ENCODE peak calls at places on chromosomes 4 and X, in nine cellular contexts. One of them, this sample, is unnamed. For H3K36me3, the result is how much of the 10 kb centered on the place peaks cover.

GRCh38 chrX:71315917-71316316 is 14.4 kb downstream of the ITGB1BP2 start:
- DNase-seq in HepG2: no peak
- DNase-seq in stomach: no peak
- DNase-seq in heart left ventricle: no peak
- DNase-seq in IMR-90: peak
- DNase-seq in prostate gland: no peak
- DNase-seq in breast epithelium: no peak
- DNase-seq in spleen: no peak
- DNase-seq in tibial nerve: no peak
- DNase-seq in this sample: no peak

GRCh38 chr4:93827272-93827947 is 1.1 kb upstream of the ATOH1 start:
- DNase-seq in HepG2: no peak
- DNase-seq in stomach: no peak
- DNase-seq in heart left ventricle: peak
- DNase-seq in IMR-90: no peak
- DNase-seq in prostate gland: no peak
- DNase-seq in breast epithelium: no peak
- DNase-seq in spleen: no peak
- DNase-seq in tibial nerve: no peak
- DNase-seq in this sample: no peak

GRCh38 chr4:89307446-89308160 is at the start of gene GPRIN3:
- DNase-seq in HepG2: no peak
- DNase-seq in stomach: peak
- DNase-seq in heart left ventricle: peak
- DNase-seq in IMR-90: no peak
- DNase-seq in prostate gland: peak
- DNase-seq in breast epithelium: no peak
- DNase-seq in spleen: peak
- DNase-seq in tibial nerve: peak
- DNase-seq in this sample: peak

GRCh38 chrX:39301041-39301440 is 499.8 kb downstream of the MID1IP1 start:
- DNase-seq in HepG2: no peak
- DNase-seq in stomach: no peak
- DNase-seq in heart left ventricle: no peak
- DNase-seq in IMR-90: no peak
- DNase-seq in prostate gland: no peak
- DNase-seq in breast epithelium: no peak
- DNase-seq in spleen: no peak
- DNase-seq in tibial nerve: no peak
- DNase-seq in this sample: no peak

GRCh38 chrX:48003367-48003757 is 427 bp downstream of the ZNF182 start:
- DNase-seq in HepG2: no peak
- DNase-seq in stomach: no peak
- DNase-seq in heart left ventricle: no peak
- DNase-seq in IMR-90: no peak
- DNase-seq in prostate gland: no peak
- DNase-seq in breast epithelium: no peak
- DNase-seq in spleen: peak
- DNase-seq in tibial nerve: no peak
- DNase-seq in this sample: peak

GRCh38 chr4:101259876-101260275 is 87.5 kb downstream of the PPP3CA start:
- DNase-seq in HepG2: no peak
- DNase-seq in stomach: no peak
- DNase-seq in heart left ventricle: no peak
- DNase-seq in IMR-90: peak
- DNase-seq in prostate gland: no peak
- DNase-seq in breast epithelium: no peak
- DNase-seq in spleen: no peak
- DNase-seq in tibial nerve: no peak
- DNase-seq in this sample: no peak

GRCh38 chr4:130705023-130705422 is 1609.1 kb downstream of the C4orf33 start:
- DNase-seq in HepG2: no peak
- DNase-seq in stomach: no peak
- DNase-seq in heart left ventricle: no peak
- DNase-seq in IMR-90: no peak
- DNase-seq in prostate gland: no peak
- DNase-seq in breast epithelium: no peak
- DNase-seq in spleen: no peak
- DNase-seq in tibial nerve: no peak
- DNase-seq in this sample: no peak

GRCh38 chr4:158796370-158797140 is 27.7 kb downstream of the FNIP2 start:
- DNase-seq in HepG2: no peak
- DNase-seq in stomach: no peak
- DNase-seq in heart left ventricle: no peak
- DNase-seq in IMR-90: peak
- DNase-seq in prostate gland: no peak
- DNase-seq in breast epithelium: no peak
- DNase-seq in spleen: no peak
- DNase-seq in tibial nerve: no peak
- DNase-seq in this sample: no peak

GRCh38 chrX:48899078-48899410 is 1.3 kb downstream of the PQBP1 start:
- DNase-seq in HepG2: no peak
- DNase-seq in stomach: no peak
- DNase-seq in heart left ventricle: no peak
- DNase-seq in IMR-90: no peak
- DNase-seq in prostate gland: no peak
- DNase-seq in breast epithelium: no peak
- DNase-seq in spleen: peak
- DNase-seq in tibial nerve: no peak
- DNase-seq in this sample: no peak

GRCh38 chr4:101345271-101345595 is 2.1 kb downstream of the PPP3CA start:
- DNase-seq in HepG2: no peak
- DNase-seq in stomach: no peak
- DNase-seq in heart left ventricle: peak
- DNase-seq in IMR-90: peak
- DNase-seq in prostate gland: peak
- DNase-seq in breast epithelium: no peak
- DNase-seq in spleen: no peak
- DNase-seq in tibial nerve: no peak
- DNase-seq in this sample: no peak

GRCh38 chrX:7147431-7147977 is at the start of gene STS:
- DNase-seq in HepG2: no peak
- DNase-seq in stomach: peak
- DNase-seq in heart left ventricle: peak
- DNase-seq in IMR-90: peak
- DNase-seq in prostate gland: peak
- DNase-seq in breast epithelium: peak
- DNase-seq in spleen: peak
- DNase-seq in tibial nerve: peak
- DNase-seq in this sample: peak

GRCh38 chrX:2677764-2678163 is 13.3 kb upstream of the CD99 start:
- DNase-seq in HepG2: no peak
- DNase-seq in stomach: peak
- DNase-seq in heart left ventricle: peak
- DNase-seq in IMR-90: peak
- DNase-seq in prostate gland: peak
- DNase-seq in breast epithelium: peak
- DNase-seq in spleen: no peak
- DNase-seq in tibial nerve: peak
- DNase-seq in this sample: no peak

GRCh38 chr4:77104405-77105292 is 28.9 kb upstream of the CCNI start:
- DNase-seq in HepG2: no peak
- DNase-seq in stomach: peak
- DNase-seq in heart left ventricle: peak
- DNase-seq in IMR-90: no peak
- DNase-seq in prostate gland: peak
- DNase-seq in breast epithelium: peak
- DNase-seq in spleen: no peak
- DNase-seq in tibial nerve: peak
- DNase-seq in this sample: peak

GRCh38 chr4:38560763-38561558 is 103.0 kb upstream of the KLF3 start:
- DNase-seq in HepG2: no peak
- DNase-seq in stomach: no peak
- DNase-seq in heart left ventricle: no peak
- DNase-seq in IMR-90: no peak
- DNase-seq in prostate gland: no peak
- DNase-seq in breast epithelium: no peak
- DNase-seq in spleen: no peak
- DNase-seq in tibial nerve: no peak
- DNase-seq in this sample: no peak

GRCh38 chr4:2962614-2963184 is 507 bp downstream of the NOP14 start:
- DNase-seq in HepG2: peak
- DNase-seq in stomach: peak
- DNase-seq in heart left ventricle: no peak
- DNase-seq in IMR-90: peak
- DNase-seq in prostate gland: no peak
- DNase-seq in breast epithelium: no peak
- DNase-seq in spleen: no peak
- DNase-seq in tibial nerve: no peak
- DNase-seq in this sample: no peak

GRCh38 chr4:106444557-106444956 is 76.0 kb upstream of the GIMD1 start:
- DNase-seq in HepG2: peak
- DNase-seq in stomach: no peak
- DNase-seq in heart left ventricle: no peak
- DNase-seq in IMR-90: no peak
- DNase-seq in prostate gland: no peak
- DNase-seq in breast epithelium: no peak
- DNase-seq in spleen: no peak
- DNase-seq in tibial nerve: no peak
- DNase-seq in this sample: no peak

GRCh38 chr4:119024102-119024501 is 111.5 kb upstream of the MYOZ2 start:
- DNase-seq in HepG2: no peak
- DNase-seq in stomach: no peak
- DNase-seq in heart left ventricle: no peak
- DNase-seq in IMR-90: no peak
- DNase-seq in prostate gland: no peak
- DNase-seq in breast epithelium: no peak
- DNase-seq in spleen: no peak
- DNase-seq in tibial nerve: no peak
- DNase-seq in this sample: no peak

GRCh38 chrX:49001521-49002090 is 458 bp downstream of the GRIPAP1 start:
- DNase-seq in HepG2: peak
- DNase-seq in stomach: no peak
- DNase-seq in heart left ventricle: no peak
- DNase-seq in IMR-90: peak
- DNase-seq in prostate gland: no peak
- DNase-seq in breast epithelium: no peak
- DNase-seq in spleen: peak
- DNase-seq in tibial nerve: no peak
- DNase-seq in this sample: no peak

GRCh38 chr4:48409203-48409602 is 67.9 kb downstream of the SLAIN2 start:
- DNase-seq in HepG2: no peak
- DNase-seq in stomach: no peak
- DNase-seq in heart left ventricle: no peak
- DNase-seq in IMR-90: no peak
- DNase-seq in prostate gland: no peak
- DNase-seq in breast epithelium: no peak
- DNase-seq in spleen: no peak
- DNase-seq in tibial nerve: no peak
- DNase-seq in this sample: no peak

GRCh38 chr4:48403358-48403757 is 62.0 kb downstream of the SLAIN2 start:
- DNase-seq in HepG2: no peak
- DNase-seq in stomach: no peak
- DNase-seq in heart left ventricle: no peak
- DNase-seq in IMR-90: no peak
- DNase-seq in prostate gland: no peak
- DNase-seq in breast epithelium: no peak
- DNase-seq in spleen: no peak
- DNase-seq in tibial nerve: no peak
- DNase-seq in this sample: no peak

GRCh38 chr4:48405924-48406323 is 64.6 kb downstream of the SLAIN2 start:
- DNase-seq in HepG2: no peak
- DNase-seq in stomach: no peak
- DNase-seq in heart left ventricle: no peak
- DNase-seq in IMR-90: no peak
- DNase-seq in prostate gland: no peak
- DNase-seq in breast epithelium: no peak
- DNase-seq in spleen: no peak
- DNase-seq in tibial nerve: no peak
- DNase-seq in this sample: no peak

GRCh38 chr4:48400416-48400815 is 59.1 kb downstream of the SLAIN2 start:
- DNase-seq in HepG2: no peak
- DNase-seq in stomach: no peak
- DNase-seq in heart left ventricle: no peak
- DNase-seq in IMR-90: no peak
- DNase-seq in prostate gland: no peak
- DNase-seq in breast epithelium: no peak
- DNase-seq in spleen: no peak
- DNase-seq in tibial nerve: no peak
- DNase-seq in this sample: no peak

DNA sequence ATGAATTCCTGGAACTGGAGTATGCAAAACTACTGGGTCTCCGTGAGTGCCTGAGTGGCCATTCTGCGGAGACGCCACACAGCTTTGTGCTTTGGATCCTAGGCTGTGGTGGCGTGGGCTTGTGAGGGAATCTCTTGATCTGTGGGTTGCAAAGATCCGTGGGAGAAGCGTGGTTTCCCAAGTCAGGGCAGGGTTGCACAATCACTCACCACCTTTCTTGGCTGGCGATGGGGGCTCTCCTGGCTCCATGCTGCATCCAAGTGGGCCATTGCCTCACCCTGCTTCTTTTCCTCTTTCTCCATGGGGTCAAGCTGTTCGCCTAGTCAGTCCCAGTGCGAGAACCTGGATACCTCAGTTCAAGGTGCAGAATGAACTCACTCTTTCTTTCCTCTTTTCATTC is 62.5 kb downstream of the SLAIN2 start:
- DNase-seq in HepG2: no peak
- DNase-seq in stomach: no peak
- DNase-seq in heart left ventricle: no peak
- DNase-seq in IMR-90: no peak
- DNase-seq in prostate gland: no peak
- DNase-seq in breast epithelium: no peak
- DNase-seq in spleen: no peak
- DNase-seq in tibial nerve: no peak
- DNase-seq in this sample: no peak
- H3K36me3 ChIP-seq in HepG2: under half
- H3K36me3 ChIP-seq in stomach: under half
- H3K36me3 ChIP-seq in heart left ventricle: under half
- H3K36me3 ChIP-seq in IMR-90: under half
- H3K36me3 ChIP-seq in prostate gland: under half
- H3K36me3 ChIP-seq in breast epithelium: under half
- H3K36me3 ChIP-seq in spleen: under half
- H3K36me3 ChIP-seq in tibial nerve: under half
- H3K36me3 ChIP-seq in this sample: under half

GRCh38 chr4:4541661-4542570 is at the start of gene STX18:
- DNase-seq in HepG2: peak
- DNase-seq in stomach: peak
- DNase-seq in heart left ventricle: peak
- DNase-seq in IMR-90: peak
- DNase-seq in prostate gland: peak
- DNase-seq in breast epithelium: peak
- DNase-seq in spleen: peak
- DNase-seq in tibial nerve: peak
- DNase-seq in this sample: peak
- TF ChIP-seq POLR2A in HepG2: peak
- TF ChIP-seq POLR2A in stomach: no peak
- TF ChIP-seq POLR2A in heart left ventricle: no peak
- TF ChIP-seq POLR2A in IMR-90: peak
- TF ChIP-seq POLR2A in prostate gland: peak
- TF ChIP-seq POLR2A in breast epithelium: peak
- TF ChIP-seq POLR2A in spleen: peak
- TF ChIP-seq POLR2A in tibial nerve: peak
- TF ChIP-seq POLR2A in this sample: peak

GRCh38 chrX:82081027-82081426 is 879.1 kb downstream of the SH3BGRL start:
- DNase-seq in HepG2: no peak
- DNase-seq in stomach: no peak
- DNase-seq in heart left ventricle: no peak
- DNase-seq in IMR-90: no peak
- DNase-seq in prostate gland: no peak
- DNase-seq in breast epithelium: no peak
- DNase-seq in spleen: no peak
- DNase-seq in tibial nerve: no peak
- DNase-seq in this sample: no peak
- TF ChIP-seq CTCF in HepG2: no peak
- TF ChIP-seq CTCF in stomach: no peak
- TF ChIP-seq CTCF in heart left ventricle: peak
- TF ChIP-seq CTCF in IMR-90: no peak
- TF ChIP-seq CTCF in prostate gland: no peak
- TF ChIP-seq CTCF in breast epithelium: no peak
- TF ChIP-seq CTCF in spleen: no peak
- TF ChIP-seq CTCF in tibial nerve: no peak
- TF ChIP-seq CTCF in this sample: peak

GRCh38 chr4:44532851-44533250 is 84.2 kb upstream of the KCTD8 start:
- DNase-seq in HepG2: no peak
- DNase-seq in stomach: no peak
- DNase-seq in heart left ventricle: no peak
- DNase-seq in IMR-90: no peak
- DNase-seq in prostate gland: no peak
- DNase-seq in breast epithelium: no peak
- DNase-seq in spleen: no peak
- DNase-seq in tibial nerve: no peak
- DNase-seq in this sample: no peak
- H3K36me3 ChIP-seq in HepG2: under half
- H3K36me3 ChIP-seq in stomach: under half
- H3K36me3 ChIP-seq in heart left ventricle: under half
- H3K36me3 ChIP-seq in IMR-90: under half
- H3K36me3 ChIP-seq in prostate gland: under half
- H3K36me3 ChIP-seq in breast epithelium: under half
- H3K36me3 ChIP-seq in spleen: under half
- H3K36me3 ChIP-seq in tibial nerve: under half
- H3K36me3 ChIP-seq in this sample: under half